ENCODE peak calls at places on chromosomes 2 and 18, in five cellular contexts. K, Y, L, R and U are unnamed samples.

GRCh38 chr2:222024934-222025890 is 273.6 kb downstream of the PAX3 start:
- DNase-seq in K (peak; percentile 57), L (no peak), R (no peak), Y (peak; percentile 69), U (peak; percentile 39)

GRCh38 chr18:58991127-58991798 is 126.6 kb downstream of the ZNF532 start:
- DNase-seq in R (no peak), Y (no peak), K (no peak), L (no peak), U (no peak)

GRCh38 chr2:8535821-8536685 is 145.8 kb upstream of the ID2 start:
- DNase-seq in R (no peak), Y (no peak), L (no peak), K (no peak), U (no peak)

GRCh38 chr2:181810823-181811695 is 80.5 kb upstream of the ITPRID2 start:
- DNase-seq in Y (peak; percentile 93), K (peak; percentile 86), L (no peak), R (no peak), U (peak; percentile 98)

GRCh38 chr18:51433881-51434280 is 236.4 kb upstream of the MEX3C start:
- DNase-seq in Y (no peak), R (no peak), L (no peak), K (no peak), U (no peak)

GRCh38 chr2:127174977-127175376 is 45.1 kb downstream of the CYP27C1 start:
- DNase-seq in Y (peak; percentile 28), K (no peak), R (no peak), L (peak; percentile 72), U (no peak)

GRCh38 chr2:12412898-12413305 is 303.8 kb upstream of the TRIB2 start:
- DNase-seq in K (no peak), L (no peak), R (no peak), Y (peak; percentile 72), U (no peak)

GRCh38 chr2:238597638-238598528 is 171.2 kb downstream of the ASB1 start:
- DNase-seq in R (no peak), L (no peak), K (no peak), Y (no peak), U (no peak)

GRCh38 chr2:234495076-234495800 is 1.6 kb downstream of the ARL4C start:
- DNase-seq in R (no peak), Y (peak; percentile 38), L (no peak), K (peak; percentile 23), U (no peak)

GRCh38 chr2:136134126-136134525 is 16.2 kb upstream of the CXCR4 start:
- DNase-seq in R (no peak), L (peak; percentile 1), Y (no peak), K (no peak), U (no peak)

GRCh38 chr2:227508001-227508400 is 36.0 kb downstream of the AGFG1 start:
- DNase-seq in L (no peak), K (no peak), Y (peak; percentile 62), R (no peak), U (no peak)

GRCh38 chr2:23745726-23746105 is 181.2 kb downstream of the ATAD2B start:
- DNase-seq in R (peak; percentile 84), Y (peak; percentile 81), L (no peak), K (peak; percentile 9), U (no peak)

GRCh38 chr2:176997074-176997791 is 215.4 kb upstream of the HNRNPA3 start:
- DNase-seq in L (no peak), Y (peak; percentile 35), R (no peak), K (peak; percentile 87), U (peak; percentile 80)

GRCh38 chr2:31265234-31265633 is 31.3 kb downstream of the EHD3 start:
- DNase-seq in L (no peak), R (no peak), K (no peak), Y (no peak), U (no peak)

GRCh38 chr18:53698907-53699306 is 525.6 kb downstream of the MBD2 start:
- DNase-seq in R (no peak), L (no peak), Y (peak; percentile 75), K (peak; percentile 11), U (no peak)

GRCh38 chr2:58845011-58845410 is 603.9 kb upstream of the FANCL start:
- DNase-seq in Y (no peak), L (no peak), K (no peak), R (no peak), U (no peak)

GRCh38 chr2:63044360-63045327 is 6.0 kb upstream of the OTX1 start:
- DNase-seq in R (no peak), Y (no peak), K (no peak), L (no peak), U (no peak)

GRCh38 chr18:46097378-46097852 is 681 bp downstream of the ATP5F1A start:
- DNase-seq in K (no peak), Y (no peak), R (no peak), L (no peak), U (no peak)

GRCh38 chr2:205771666-205772065 is 89.4 kb downstream of the NRP2 start:
- DNase-seq in Y (no peak), L (no peak), K (no peak), R (no peak), U (no peak)

GRCh38 chr2:119475225-119475856 is 43.7 kb downstream of the TMEM37 start:
- DNase-seq in K (no peak), R (no peak), L (no peak), Y (peak; percentile 37), U (no peak)

GRCh38 chr18:37495354-37495753 is 70.2 kb downstream of the CELF4 start:
- DNase-seq in L (no peak), R (no peak), K (no peak), Y (no peak), U (no peak)

GRCh38 chr2:99205491-99205890 is 24.5 kb downstream of the MRPL30 start:
- DNase-seq in Y (no peak), R (no peak), K (peak; percentile 15), L (no peak), U (no peak)

GRCh38 chr2:38376346-38376682 is 759 bp downstream of the ATL2 start:
- DNase-seq in L (no peak), R (no peak), Y (peak; percentile 68), K (peak; percentile 84), U (peak; percentile 53)

GRCh38 chr2:219541611-219542180 is 1.9 kb downstream of the CHPF start:
- DNase-seq in K (peak; percentile 89), R (peak; percentile 32), Y (peak; percentile 75), L (peak; percentile 84), U (peak; percentile 92)

GRCh38 chr18:61606759-61607158 is 273.5 kb downstream of the CDH20 start:
- DNase-seq in Y (peak; percentile 89), L (no peak), R (peak; percentile 42), K (peak; percentile 74), U (peak; percentile 81)
- H3K4me3 ChIP-seq in Y (peak overlapping the region; percentile 55), L (peak overlapping the region; percentile 46), R (peak overlapping the region; percentile 34), K (peak overlapping the region; percentile 40), U (peak overlapping the region; percentile 30)

GRCh38 chr2:237128845-237129592 is 43.3 kb downstream of the COPS8 start:
- DNase-seq in L (peak; percentile 47), Y (no peak), R (no peak), K (no peak), U (no peak)
- H3K4me3 ChIP-seq in L (no peak overlapping the region), Y (no peak overlapping the region), R (no peak overlapping the region), K (no peak overlapping the region), U (peak overlapping the region; percentile 11)

GRCh38 chr2:173196080-173196479 is 120.4 kb downstream of the MAP3K20 start:
- DNase-seq in Y (no peak), L (no peak), R (no peak), K (no peak), U (no peak)
- H3K4me3 ChIP-seq in Y (no peak overlapping the region), L (no peak overlapping the region), R (no peak overlapping the region), K (no peak overlapping the region), U (no peak overlapping the region)

DNA sequence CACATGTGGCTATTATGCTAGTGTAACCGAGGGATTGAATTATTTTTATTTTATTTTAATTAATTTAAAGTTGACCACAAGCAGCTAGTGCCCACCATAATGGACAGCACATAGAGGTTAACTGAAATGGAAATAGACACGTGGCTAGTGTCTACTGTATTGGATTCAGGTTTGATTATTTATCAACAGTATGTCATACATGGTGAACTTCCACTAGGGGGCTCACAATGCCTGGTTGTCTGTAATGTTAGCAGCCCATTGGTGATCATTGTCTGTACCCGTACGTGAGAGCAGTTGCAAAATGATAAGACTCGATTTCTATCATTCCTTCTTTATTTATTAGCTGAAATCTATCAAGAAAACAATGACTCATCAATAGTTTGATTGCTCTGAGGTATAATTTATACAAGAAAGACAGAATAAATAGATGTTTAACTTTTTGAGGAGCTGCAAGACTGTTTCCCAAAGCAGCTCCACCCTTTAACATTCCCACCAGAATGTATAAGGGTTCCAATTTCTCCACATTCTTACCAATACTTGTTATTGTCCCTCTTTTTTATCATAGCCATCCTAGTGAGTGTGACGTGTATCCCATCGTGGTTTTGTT is 76.5 kb downstream of the CYBRD1 start:
- DNase-seq in Y (peak; percentile 88), L (no peak), K (peak; percentile 74), R (peak; percentile 4), U (peak; percentile 69)
- H3K4me3 ChIP-seq in Y (no peak overlapping the region), L (no peak overlapping the region), K (no peak overlapping the region), R (no peak overlapping the region), U (no peak overlapping the region)

GRCh38 chr2:74548919-74549684 is 4.6 kb downstream of the LOXL3 start:
- DNase-seq in L (peak; percentile 74), K (peak; percentile 67), R (no peak), Y (no peak), U (no peak)
- H3K4me3 ChIP-seq in L (peak overlapping the region; percentile 76), K (peak overlapping the region; percentile 78), R (peak overlapping the region; percentile 67), Y (peak overlapping the region; percentile 58), U (peak overlapping the region; percentile 75)

DNA sequence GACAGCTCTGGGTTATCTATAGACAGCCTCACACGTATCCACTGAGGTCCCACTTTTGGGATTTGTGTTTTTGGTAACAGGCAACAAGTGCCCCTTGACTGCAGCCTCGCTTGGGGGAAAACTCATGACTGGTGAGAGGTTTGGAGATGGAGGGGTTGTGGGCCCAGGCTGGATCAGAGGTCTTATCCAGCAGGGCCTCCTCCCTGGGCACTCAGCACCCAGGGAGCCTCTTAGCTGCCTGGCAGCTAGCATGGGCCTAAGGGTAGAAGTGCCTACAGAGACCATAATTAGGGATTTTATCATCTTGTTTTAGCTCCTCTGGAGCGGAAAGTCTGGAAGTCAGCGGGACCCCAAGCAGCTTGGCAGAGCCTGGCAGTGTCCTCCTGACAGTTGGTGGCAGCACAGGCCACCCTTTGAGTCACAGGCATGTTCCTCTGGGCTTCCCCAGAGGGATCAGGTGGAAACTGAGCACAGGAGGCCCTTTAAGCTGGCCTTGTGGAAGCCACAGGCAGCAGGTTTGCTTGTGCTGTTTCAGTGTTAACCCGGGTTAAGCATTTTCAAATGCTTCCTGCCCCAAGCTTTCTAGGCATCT is 143.1 kb downstream of the KCTD1 start:
- DNase-seq in L (no peak), Y (peak; percentile 53), K (peak; percentile 68), R (no peak), U (peak; percentile 36)
- H3K4me3 ChIP-seq in L (no peak overlapping the region), Y (no peak overlapping the region), K (no peak overlapping the region), R (no peak overlapping the region), U (no peak overlapping the region)